ENCODE peak calls at places on chromosomes 4 and X, in seven cellular contexts. A, W, F, K, H, J and U are unnamed samples.

GRCh38 chr4:127936974-127937373 is 28.0 kb downstream of the MFSD8 start:
- DNase-seq in A (peak; percentile 74), W (peak; percentile 4), F (peak; percentile 31), K (no peak), H (no peak), J (no peak), U (peak; percentile 47)

GRCh38 chr4:110540606-110541440 is 64.9 kb downstream of the ENPEP start:
- DNase-seq in A (peak; percentile 87), W (peak; percentile 53), F (peak; percentile 93), K (no peak), H (no peak), J (no peak), U (peak; percentile 91)

GRCh38 chrX:8815460-8816065 is 14.4 kb upstream of the FAM9A start:
- DNase-seq in A (peak; percentile 34), W (peak; percentile 52), F (peak; percentile 40), K (no peak), H (peak; percentile 45), J (peak; percentile 61), U (peak; percentile 66)

GRCh38 chrX:15401373-15401772 is 17.2 kb upstream of the VEGFD start:
- DNase-seq in A (no peak), W (no peak), F (no peak), K (no peak), H (no peak), J (no peak), U (no peak)

GRCh38 chrX:79133897-79134296 is 10.6 kb upstream of the GPR174 start:
- DNase-seq in A (no peak), W (no peak), F (no peak), K (no peak), H (no peak), J (no peak), U (no peak)

GRCh38 chr4:174278467-174278866 is 5.0 kb downstream of the FBXO8 start:
- DNase-seq in A (no peak), W (no peak), F (no peak), K (no peak), H (no peak), J (no peak), U (no peak)

GRCh38 chrX:154140742-154141141 is 3.3 kb upstream of the OPN1LW start:
- DNase-seq in A (no peak), W (no peak), F (no peak), K (no peak), H (no peak), J (no peak), U (no peak)

GRCh38 chrX:6891404-6891803 is 256.1 kb upstream of the STS start:
- DNase-seq in A (no peak), W (no peak), F (no peak), K (no peak), H (no peak), J (no peak), U (no peak)

GRCh38 chrX:103293118-103293517 is 16.6 kb upstream of the TCEAL5 start:
- DNase-seq in A (no peak), W (no peak), F (no peak), K (no peak), H (no peak), J (no peak), U (no peak)

GRCh38 chr4:81003549-81004240 is 26.8 kb upstream of the BMP3 start:
- DNase-seq in A (no peak), W (no peak), F (no peak), K (no peak), H (no peak), J (no peak), U (no peak)

GRCh38 chrX:16870861-16871584 is 861 bp upstream of the RBBP7 start:
- DNase-seq in A (peak; percentile 31), W (no peak), F (no peak), K (no peak), H (no peak), J (peak; percentile 18), U (peak; percentile 3)

GRCh38 chr4:183241322-183241640 is 78.8 kb downstream of the CLDN22 start:
- DNase-seq in A (peak; percentile 69), W (peak; percentile 87), F (peak; percentile 94), K (no peak), H (peak; percentile 11), J (no peak), U (peak; percentile 84)

GRCh38 chrX:71607488-71607887 is 10.8 kb downstream of the CXCR3 start:
- DNase-seq in A (no peak), W (no peak), F (no peak), K (no peak), H (no peak), J (no peak), U (no peak)

GRCh38 chr4:1080961-1081688 is 32.2 kb downstream of the RNF212 start:
- DNase-seq in A (peak; percentile 81), W (no peak), F (peak; percentile 25), K (no peak), H (no peak), J (no peak), U (peak; percentile 70)

GRCh38 chr4:17762705-17763104 is 18.7 kb downstream of the FAM184B start:
- DNase-seq in A (peak; percentile 59), W (no peak), F (peak; percentile 52), K (no peak), H (peak; percentile 24), J (no peak), U (peak; percentile 47)

GRCh38 chr4:80184053-80184790 is 13.1 kb upstream of the PRDM8 start:
- DNase-seq in A (peak; percentile 93), W (peak; percentile 75), F (peak; percentile 74), K (peak; percentile 88), H (peak; percentile 52), J (peak; percentile 87), U (peak; percentile 90)

GRCh38 chr4:141669501-141669900 is 33.1 kb downstream of the IL15 start:
- DNase-seq in A (no peak), W (no peak), F (no peak), K (no peak), H (no peak), J (no peak), U (no peak)

GRCh38 chrX:6456196-6456595 is 78.7 kb downstream of the VCX3A start:
- DNase-seq in A (no peak), W (no peak), F (no peak), K (no peak), H (no peak), J (no peak), U (no peak)

GRCh38 chrX:110509778-110510510 is 151.3 kb downstream of the RTL9 start:
- DNase-seq in A (peak; percentile 25), W (no peak), F (peak; percentile 3), K (no peak), H (no peak), J (no peak), U (peak; percentile 42)

GRCh38 chrX:103343105-103343504 is 13.1 kb downstream of the TCEAL7 start:
- DNase-seq in A (peak; percentile 59), W (peak; percentile 42), F (peak; percentile 49), K (peak; percentile 1), H (peak; percentile 41), J (peak; percentile 15), U (peak; percentile 62)